ENCODE peak calls at places on chromosomes 13 and 19, in four cellular contexts. U, A, O and H are unnamed samples.

GRCh38 chr13:27211771-27212364 is 39.5 kb upstream of the RPL21 start:
- DNase-seq in O (no peak), A (no peak), U (no peak), H (no peak)

GRCh38 chr19:12260861-12261260 is 33.8 kb downstream of the ZNF44 start:
- DNase-seq in U (no peak), O (no peak), A (no peak), H (no peak)

GRCh38 chr13:91406619-91407018 is 8.2 kb downstream of the GPC5 start:
- DNase-seq in A (no peak), O (no peak), U (no peak), H (peak)

GRCh38 chr19:56566904-56567273 is 379 bp upstream of the ZNF470 start:
- DNase-seq in A (peak), U (peak), O (peak), H (peak)

GRCh38 chr13:40692946-40693345 is 26.5 kb upstream of the FOXO1 start:
- DNase-seq in O (no peak), U (no peak), A (no peak), H (no peak)

GRCh38 chr13:35160921-35161320 is 218.9 kb downstream of the NBEA start:
- DNase-seq in A (no peak), O (no peak), U (no peak), H (no peak)

GRCh38 chr13:70080030-70080429 is 27.6 kb upstream of the ATXN8OS start:
- DNase-seq in O (no peak), U (no peak), A (no peak), H (no peak)

GRCh38 chr13:36421447-36421846 is 10.8 kb upstream of the CCNA1 start:
- DNase-seq in A (no peak), O (no peak), U (no peak), H (no peak)

GRCh38 chr19:2618611-2619010 is 83.9 kb downstream of the GNG7 start:
- DNase-seq in A (peak), O (peak), U (peak), H (no peak)

GRCh38 chr13:43388282-43389034 is 365.1 kb downstream of the DNAJC15 start:
- DNase-seq in O (no peak), A (no peak), U (no peak), H (peak)

GRCh38 chr13:94641432-94641941 is 39.8 kb downstream of the GPR180 start:
- DNase-seq in O (no peak), U (no peak), A (no peak), H (no peak)